ENCODE peak calls at places on chromosomes 4 and X, in nine cellular contexts. L, N, Q, Z, G, E, M, K and P are unnamed samples.

GRCh38 chr4:84727491-84727890 is 144.6 kb downstream of the CDS1 start:
- DNase-seq in L (no peak), N (no peak), Q (no peak), Z (no peak), G (no peak), E (no peak), M (no peak), K (no peak), P (no peak)

GRCh38 chrX:107687445-107687844 is 59.1 kb downstream of the PRPS1 start:
- DNase-seq in L (no peak), N (no peak), Q (no peak), Z (no peak), G (no peak), E (no peak), M (no peak), K (no peak), P (no peak)

GRCh38 chrX:87702795-87703194 is 185.2 kb downstream of the KLHL4 start:
- DNase-seq in L (no peak), N (no peak), Q (no peak), Z (no peak), G (no peak), E (no peak), M (no peak), K (no peak), P (no peak)

GRCh38 chr4:42519803-42520417 is 122.6 kb downstream of the SHISA3 start:
- DNase-seq in L (peak), N (peak), Q (peak), Z (peak), G (no peak), E (peak), M (no peak), K (peak), P (peak)

GRCh38 chr4:46270986-46271596 is 118.8 kb downstream of the GABRA2 start:
- DNase-seq in L (no peak), N (no peak), Q (peak), Z (peak), G (no peak), E (peak), M (no peak), K (no peak), P (no peak)

GRCh38 chr4:108571027-108571569 is 49.3 kb upstream of the RPL34 start:
- DNase-seq in L (no peak), N (no peak), Q (peak), Z (no peak), G (no peak), E (no peak), M (no peak), K (no peak), P (peak)

GRCh38 chrX:149513713-149514427 is 8.8 kb upstream of the IDS start:
- DNase-seq in L (no peak), N (no peak), Q (peak), Z (no peak), G (no peak), E (no peak), M (no peak), K (no peak), P (no peak)

GRCh38 chr4:186643501-186644315 is 79.9 kb downstream of the FAT1 start:
- DNase-seq in L (no peak), N (no peak), Q (peak), Z (peak), G (no peak), E (no peak), M (no peak), K (no peak), P (peak)

GRCh38 chrX:131068945-131069719 is 11.0 kb downstream of the ARHGAP36 start:
- DNase-seq in L (no peak), N (no peak), Q (peak), Z (no peak), G (no peak), E (peak), M (no peak), K (peak), P (peak)

GRCh38 chrX:22081475-22082092 is 49.5 kb downstream of the PHEX start:
- DNase-seq in L (peak), N (peak), Q (peak), Z (peak), G (no peak), E (peak), M (peak), K (peak), P (no peak)

GRCh38 chrX:122219226-122219625 is 964.9 kb upstream of the GRIA3 start:
- DNase-seq in L (no peak), N (no peak), Q (peak), Z (peak), G (no peak), E (no peak), M (no peak), K (no peak), P (no peak)

GRCh38 chr4:101022151-101023024 is 324.9 kb downstream of the PPP3CA start:
- DNase-seq in L (no peak), N (no peak), Q (peak), Z (no peak), G (no peak), E (no peak), M (no peak), K (no peak), P (no peak)

GRCh38 chr4:77050962-77051361 is 24.8 kb downstream of the CCNI start:
- DNase-seq in L (no peak), N (no peak), Q (peak), Z (no peak), G (no peak), E (no peak), M (no peak), K (no peak), P (no peak)

GRCh38 chr4:129344058-129344457 is 248.1 kb downstream of the C4orf33 start:
- DNase-seq in L (peak), N (no peak), Q (peak), Z (peak), G (no peak), E (peak), M (peak), K (peak), P (peak)

GRCh38 chrX:19725545-19726102 is 161.8 kb downstream of the SH3KBP1 start:
- DNase-seq in L (no peak), N (no peak), Q (peak), Z (peak), G (no peak), E (no peak), M (peak), K (no peak), P (no peak)

GRCh38 chrX:72295745-72296144 is 10.0 kb downstream of the CITED1 start:
- DNase-seq in L (no peak), N (no peak), Q (no peak), Z (no peak), G (no peak), E (no peak), M (no peak), K (no peak), P (peak)

GRCh38 chrX:319579-320125 is 1.1 kb upstream of the GTPBP6 start:
- DNase-seq in L (peak), N (no peak), Q (no peak), Z (no peak), G (no peak), E (no peak), M (no peak), K (peak), P (no peak)

GRCh38 chrX:85851418-85851817 is 195.9 kb downstream of the CHM start:
- DNase-seq in L (peak), N (no peak), Q (no peak), Z (peak), G (no peak), E (no peak), M (no peak), K (peak), P (no peak)

GRCh38 chr4:27886075-27886474 is 1025.4 kb downstream of the STIM2 start:
- DNase-seq in L (no peak), N (no peak), Q (no peak), Z (no peak), G (no peak), E (no peak), M (no peak), K (no peak), P (no peak)

GRCh38 chrX:110180176-110180927 is 137.5 kb downstream of the AMMECR1 start:
- DNase-seq in L (no peak), N (no peak), Q (peak), Z (peak), G (no peak), E (peak), M (no peak), K (no peak), P (peak)

GRCh38 chr4:13160906-13161305 is 323.2 kb downstream of the RAB28 start:
- DNase-seq in L (no peak), N (no peak), Q (peak), Z (peak), G (no peak), E (peak), M (no peak), K (no peak), P (peak)

GRCh38 chr4:68734095-68734494 is 63.6 kb upstream of the UGT2B15 start:
- DNase-seq in L (no peak), N (no peak), Q (no peak), Z (no peak), G (no peak), E (no peak), M (no peak), K (no peak), P (no peak)

GRCh38 chr4:173489514-173489913 is 40.5 kb downstream of the HAND2 start:
- DNase-seq in L (no peak), N (no peak), Q (peak), Z (no peak), G (no peak), E (no peak), M (no peak), K (no peak), P (no peak)

GRCh38 chrX:39619182-39620009 is 478.4 kb downstream of the BCOR start:
- DNase-seq in L (no peak), N (no peak), Q (no peak), Z (peak), G (no peak), E (no peak), M (no peak), K (peak), P (no peak)

GRCh38 chr4:56731857-56732256 is 50.8 kb upstream of the HOPX start:
- DNase-seq in L (peak), N (no peak), Q (no peak), Z (no peak), G (no peak), E (no peak), M (no peak), K (no peak), P (peak)

GRCh38 chr4:48254381-48255072 is 15.1 kb downstream of the TEC start:
- DNase-seq in L (no peak), N (no peak), Q (peak), Z (no peak), G (no peak), E (peak), M (no peak), K (no peak), P (peak)

GRCh38 chr4:41679991-41680390 is 68.5 kb downstream of the PHOX2B start:
- DNase-seq in L (no peak), N (no peak), Q (no peak), Z (no peak), G (no peak), E (no peak), M (no peak), K (no peak), P (no peak)

GRCh38 chr4:1933700-1934099 is 62.5 kb downstream of the NSD2 start:
- DNase-seq in L (no peak), N (no peak), Q (no peak), Z (no peak), G (no peak), E (no peak), M (no peak), K (no peak), P (no peak)